ENCODE peak calls at places on chromosomes 4 and X, in four cellular contexts. One of them, this sample, is unnamed.
A peak's percentile ranks its signal among the peaks of the same experiment; 100 is the strongest.

GRCh38 chr4:71400788-71401187 is 62.0 kb downstream of the SLC4A4 start:
- DNase-seq in PC-9: no peak
- DNase-seq in colonic mucosa: no peak
- DNase-seq in spleen: no peak
- DNase-seq in this sample: no peak

GRCh38 chrX:28581522-28581921 is 5.7 kb upstream of the IL1RAPL1 start:
- DNase-seq in PC-9: no peak
- DNase-seq in colonic mucosa: no peak
- DNase-seq in spleen: no peak
- DNase-seq in this sample: no peak

GRCh38 chrX:66766318-66766717 is 127.4 kb upstream of the EDA2R start:
- DNase-seq in PC-9: no peak
- DNase-seq in colonic mucosa: no peak
- DNase-seq in spleen: no peak
- DNase-seq in this sample: no peak

GRCh38 chr4:106344324-106344970 is 24.1 kb downstream of the GIMD1 start:
- DNase-seq in PC-9: no peak
- DNase-seq in colonic mucosa: no peak
- DNase-seq in spleen: no peak
- DNase-seq in this sample: no peak

GRCh38 chrX:53704294-53704693 is 17.8 kb upstream of the HUWE1 start:
- DNase-seq in PC-9: no peak
- DNase-seq in colonic mucosa: no peak
- DNase-seq in spleen: no peak
- DNase-seq in this sample: no peak

GRCh38 chrX:24760601-24761000 is 66.9 kb downstream of the POLA1 start:
- DNase-seq in PC-9: no peak
- DNase-seq in colonic mucosa: no peak
- DNase-seq in spleen: no peak
- DNase-seq in this sample: no peak

GRCh38 chr4:77581724-77582123 is 23.9 kb upstream of the CXCL13 start:
- DNase-seq in PC-9: peak; percentile 75
- DNase-seq in colonic mucosa: no peak
- DNase-seq in spleen: no peak
- DNase-seq in this sample: no peak

GRCh38 chr4:161496-162284 is 37.4 kb downstream of the ZNF718 start:
- DNase-seq in PC-9: no peak
- DNase-seq in colonic mucosa: no peak
- DNase-seq in spleen: no peak
- DNase-seq in this sample: no peak

GRCh38 chrX:111131572-111131971 is 35.6 kb downstream of the PAK3 start:
- DNase-seq in PC-9: no peak
- DNase-seq in colonic mucosa: no peak
- DNase-seq in spleen: no peak
- DNase-seq in this sample: no peak

GRCh38 chrX:2650865-2651264 is 40.2 kb upstream of the CD99 start:
- DNase-seq in PC-9: no peak
- DNase-seq in colonic mucosa: no peak
- DNase-seq in spleen: no peak
- DNase-seq in this sample: no peak

GRCh38 chrX:149827254-149827653 is 45.5 kb downstream of the MAGEA9 start:
- DNase-seq in PC-9: no peak
- DNase-seq in colonic mucosa: no peak
- DNase-seq in spleen: no peak
- DNase-seq in this sample: no peak

GRCh38 chr4:80045831-80046230 is 27.2 kb downstream of the ANTXR2 start:
- DNase-seq in PC-9: no peak
- DNase-seq in colonic mucosa: no peak
- DNase-seq in spleen: no peak
- DNase-seq in this sample: no peak

GRCh38 chr4:174714393-174715211 is 114.4 kb downstream of the GLRA3 start:
- DNase-seq in PC-9: peak; percentile 34
- DNase-seq in colonic mucosa: peak; percentile 25
- DNase-seq in spleen: no peak
- DNase-seq in this sample: peak; percentile 55

GRCh38 chrX:78595901-78596502 is 63.1 kb downstream of the RTL3 start:
- DNase-seq in PC-9: no peak
- DNase-seq in colonic mucosa: no peak
- DNase-seq in spleen: no peak
- DNase-seq in this sample: peak; percentile 0

GRCh38 chr4:30619679-30620078 is 100.5 kb upstream of the PCDH7 start:
- DNase-seq in PC-9: no peak
- DNase-seq in colonic mucosa: no peak
- DNase-seq in spleen: no peak
- DNase-seq in this sample: no peak

GRCh38 chrX:17805120-17805519 is 56.0 kb downstream of the RAI2 start:
- DNase-seq in PC-9: no peak
- DNase-seq in colonic mucosa: no peak
- DNase-seq in spleen: no peak
- DNase-seq in this sample: peak; percentile 1

GRCh38 chr4:137531951-137532868 is at the start of gene PCDH18:
- DNase-seq in PC-9: no peak
- DNase-seq in colonic mucosa: peak; percentile 73
- DNase-seq in spleen: no peak
- DNase-seq in this sample: peak; percentile 22

GRCh38 chr4:7863911-7864681 is 75.6 kb downstream of the AFAP1 start:
- DNase-seq in PC-9: no peak
- DNase-seq in colonic mucosa: no peak
- DNase-seq in spleen: no peak
- DNase-seq in this sample: no peak

GRCh38 chrX:18026171-18026570 is 165.1 kb upstream of the RAI2 start:
- DNase-seq in PC-9: no peak
- DNase-seq in colonic mucosa: no peak
- DNase-seq in spleen: no peak
- DNase-seq in this sample: no peak

GRCh38 chrX:7779644-7780043 is 63.3 kb upstream of the VCX start:
- DNase-seq in PC-9: no peak
- DNase-seq in colonic mucosa: no peak
- DNase-seq in spleen: no peak
- DNase-seq in this sample: peak; percentile 15

GRCh38 chr4:73520821-73521220 is 39.3 kb downstream of the AFM start:
- DNase-seq in PC-9: no peak
- DNase-seq in colonic mucosa: no peak
- DNase-seq in spleen: no peak
- DNase-seq in this sample: no peak

GRCh38 chrX:367349-367748 is 19.4 kb downstream of the PPP2R3B start:
- DNase-seq in PC-9: no peak
- DNase-seq in colonic mucosa: no peak
- DNase-seq in spleen: peak; percentile 30
- DNase-seq in this sample: no peak

DNA sequence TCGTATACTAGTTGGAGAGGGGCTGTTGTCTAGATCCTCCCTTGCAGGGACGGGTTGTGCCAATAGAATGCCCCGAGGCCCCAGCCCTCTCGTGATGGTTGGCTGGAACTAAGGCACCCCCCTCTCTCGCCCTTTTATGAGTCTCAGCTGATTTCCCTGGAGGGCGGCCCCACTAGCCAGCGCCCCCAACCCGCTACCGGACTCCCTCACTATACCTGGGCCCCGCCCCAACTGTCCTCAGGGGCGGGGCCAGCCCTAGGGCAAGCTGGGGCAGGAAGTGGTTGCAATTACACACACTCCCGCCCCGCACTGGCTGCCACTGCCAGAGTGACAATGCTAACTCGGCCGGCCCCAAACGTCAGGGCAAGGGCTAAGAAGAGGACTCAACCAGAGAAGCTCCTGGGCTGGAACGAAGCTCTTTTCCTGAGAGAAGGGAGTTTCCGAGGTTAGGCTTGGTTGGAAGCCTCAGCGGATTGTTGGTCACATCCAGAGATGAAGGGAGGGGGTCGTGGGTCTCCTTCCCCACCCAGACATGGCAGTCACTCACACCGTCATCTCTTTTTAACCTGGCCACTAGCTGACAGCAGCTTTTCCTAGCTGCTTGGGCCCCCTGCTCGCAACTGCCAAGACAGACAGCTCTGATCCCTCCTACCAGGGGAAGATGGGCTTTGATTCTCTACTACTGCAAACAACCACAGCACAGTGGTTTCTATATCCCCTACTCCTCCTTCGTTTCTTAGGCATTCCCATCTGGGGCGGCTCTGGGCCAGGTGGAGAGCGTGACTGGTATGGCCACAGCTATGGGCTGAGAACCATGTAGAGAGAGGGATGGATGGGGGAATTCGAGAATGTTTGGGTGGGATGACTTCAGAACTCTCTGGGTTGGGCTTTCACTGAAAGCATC is 21.0 kb upstream of the BCORL1 start:
- DNase-seq in PC-9: peak; percentile 68
- DNase-seq in colonic mucosa: peak; percentile 81
- DNase-seq in spleen: peak; percentile 95
- DNase-seq in this sample: peak; percentile 85
- H3K27ac ChIP-seq in PC-9: no peak overlapping the region
- H3K27ac ChIP-seq in colonic mucosa: no peak overlapping the region
- H3K27ac ChIP-seq in spleen: peak overlapping the region; percentile 64
- H3K27ac ChIP-seq in this sample: peak overlapping the region; percentile 82

DNA sequence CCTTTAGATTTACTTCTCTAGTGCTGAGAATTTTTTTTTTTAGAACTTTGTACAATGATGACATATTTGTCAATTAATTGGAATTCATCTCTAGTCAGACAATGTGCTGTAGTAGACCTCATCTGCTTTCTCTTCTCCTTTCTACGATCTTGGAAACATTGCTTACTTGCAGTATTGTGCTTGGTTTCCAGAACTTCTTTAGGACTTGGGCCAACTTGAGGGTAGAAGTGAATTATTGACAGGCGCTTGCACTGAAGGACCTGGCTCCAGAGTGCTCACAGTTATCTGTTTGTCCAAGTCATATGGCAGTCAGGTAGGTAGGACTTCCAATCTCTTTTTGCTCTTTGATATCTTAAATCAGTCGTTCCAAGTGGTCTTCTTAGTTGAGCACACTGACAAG is 39.6 kb downstream of the FNIP2 start:
- DNase-seq in PC-9: no peak
- DNase-seq in colonic mucosa: no peak
- DNase-seq in spleen: no peak
- DNase-seq in this sample: no peak
- H3K27ac ChIP-seq in PC-9: no peak overlapping the region
- H3K27ac ChIP-seq in colonic mucosa: no peak overlapping the region
- H3K27ac ChIP-seq in spleen: no peak overlapping the region
- H3K27ac ChIP-seq in this sample: no peak overlapping the region

GRCh38 chrX:34656842-34657780 is at the start of gene TMEM47:
- DNase-seq in PC-9: no peak
- DNase-seq in colonic mucosa: peak; percentile 61
- DNase-seq in spleen: peak; percentile 73
- DNase-seq in this sample: peak; percentile 29

GRCh38 chrX:34654939-34655338 is 2.1 kb downstream of the TMEM47 start:
- DNase-seq in PC-9: no peak
- DNase-seq in colonic mucosa: no peak
- DNase-seq in spleen: no peak
- DNase-seq in this sample: no peak

GRCh38 chrX:34653811-34654210 is 3.3 kb downstream of the TMEM47 start:
- DNase-seq in PC-9: no peak
- DNase-seq in colonic mucosa: no peak
- DNase-seq in spleen: no peak
- DNase-seq in this sample: no peak

GRCh38 chrX:34656467-34656841 is 631 bp downstream of the TMEM47 start:
- DNase-seq in PC-9: no peak
- DNase-seq in colonic mucosa: no peak
- DNase-seq in spleen: no peak
- DNase-seq in this sample: no peak

DNA sequence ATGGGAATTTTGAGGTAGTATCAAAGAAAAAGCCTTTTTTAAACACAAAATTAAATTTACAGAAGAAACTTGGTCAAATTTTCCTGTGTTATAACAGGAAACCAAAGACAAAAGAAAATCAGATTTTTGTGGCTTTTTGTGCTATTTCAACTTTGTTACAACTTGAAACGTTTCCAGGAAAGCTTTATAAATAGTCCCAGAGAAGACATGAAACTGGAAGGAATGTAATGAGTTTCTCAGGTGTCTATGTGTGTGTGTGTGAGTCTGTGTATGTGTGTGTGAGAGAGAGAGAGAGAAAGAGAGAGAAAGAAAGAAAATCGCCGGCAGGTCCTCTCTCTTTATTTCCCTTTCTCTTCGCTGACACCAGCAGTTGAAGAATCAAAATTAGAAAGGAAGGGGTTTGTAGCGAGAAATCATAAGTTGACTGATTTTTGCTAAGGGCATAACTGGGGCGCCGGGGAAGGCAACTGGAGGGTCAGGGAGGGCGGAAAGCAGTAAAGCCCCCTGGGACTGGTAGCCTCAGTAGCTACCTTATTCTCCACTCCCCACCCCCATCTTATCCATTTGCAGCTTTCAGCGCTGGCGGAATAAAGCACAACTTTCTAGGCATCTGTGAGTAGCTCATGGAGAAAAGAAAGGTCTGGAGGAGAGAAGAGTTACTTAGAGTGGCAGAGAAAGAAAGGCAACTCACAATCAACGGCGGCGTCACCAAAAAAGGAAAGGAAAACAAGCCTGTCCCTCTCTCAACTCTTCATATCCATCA is 1.4 kb downstream of the TMEM47 start:
- DNase-seq in PC-9: no peak
- DNase-seq in colonic mucosa: no peak
- DNase-seq in spleen: no peak
- DNase-seq in this sample: no peak
- H3K27ac ChIP-seq in PC-9: no peak overlapping the region
- H3K27ac ChIP-seq in colonic mucosa: no peak overlapping the region
- H3K27ac ChIP-seq in spleen: no peak overlapping the region
- H3K27ac ChIP-seq in this sample: no peak overlapping the region

DNA sequence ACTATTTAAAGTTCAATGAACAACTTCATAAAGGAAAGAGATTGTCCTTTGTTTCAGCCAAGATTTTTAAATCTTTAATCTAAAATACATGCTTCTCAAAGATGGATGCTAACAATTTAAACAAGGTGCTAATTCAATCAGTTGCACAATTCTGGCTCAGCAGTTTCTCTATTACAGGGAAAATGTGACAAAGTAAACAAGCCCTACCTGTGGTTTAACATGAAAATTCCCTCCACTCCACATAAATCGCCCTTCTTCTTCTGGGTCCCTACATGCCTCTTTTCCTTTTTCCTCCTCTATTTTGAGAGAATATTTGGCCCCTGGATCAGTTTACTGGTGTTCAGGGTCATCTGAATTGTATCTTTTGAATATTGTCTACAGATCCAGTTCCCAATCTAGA is 80.6 kb downstream of the FRYL start:
- DNase-seq in PC-9: peak; percentile 78
- DNase-seq in colonic mucosa: no peak
- DNase-seq in spleen: no peak
- DNase-seq in this sample: no peak
- H3K27ac ChIP-seq in PC-9: peak overlapping the region; percentile 89
- H3K27ac ChIP-seq in colonic mucosa: no peak overlapping the region
- H3K27ac ChIP-seq in spleen: no peak overlapping the region
- H3K27ac ChIP-seq in this sample: no peak overlapping the region

GRCh38 chrX:103688949-103689348 is 2.5 kb upstream of the MORF4L2 start:
- DNase-seq in PC-9: peak; percentile 46
- DNase-seq in colonic mucosa: no peak
- DNase-seq in spleen: no peak
- DNase-seq in this sample: peak; percentile 37
- H3K27ac ChIP-seq in PC-9: no peak overlapping the region
- H3K27ac ChIP-seq in colonic mucosa: no peak overlapping the region
- H3K27ac ChIP-seq in spleen: no peak overlapping the region
- H3K27ac ChIP-seq in this sample: no peak overlapping the region

This sample was measured in small intestine.